ENCODE peak calls at places on chromosomes 3 and 15, in four cellular contexts. A is aorta, Q is A549, Z is M059J. T is an unnamed sample.

GRCh38 chr3:45775571-45776290 is 20.6 kb downstream of the SLC6A20 start:
- DNase-seq in A (no peak), Q (no peak), Z (no peak), T (no peak)

GRCh38 chr3:73052857-73053256 is 8.6 kb upstream of the EBLN2 start:
- DNase-seq in A (no peak), Q (no peak), Z (no peak), T (no peak)

GRCh38 chr3:4830586-4830914 is 148.7 kb upstream of the BHLHE40 start:
- DNase-seq in A (no peak), Q (no peak), Z (no peak), T (no peak)

GRCh38 chr3:126557415-126557745 is 1.4 kb downstream of the C3orf22 start:
- DNase-seq in A (peak), Q (no peak), Z (no peak), T (peak)

GRCh38 chr3:103862415-103862814 is 1427.6 kb downstream of the ZPLD1 start:
- DNase-seq in A (no peak), Q (no peak), Z (no peak), T (no peak)

GRCh38 chr3:69855436-69856162 is 116.3 kb downstream of the MITF start:
- DNase-seq in A (no peak), Q (no peak), Z (peak), T (no peak)

GRCh38 chr15:71559098-71559497 is 251.3 kb upstream of the NR2E3 start:
- DNase-seq in A (no peak), Q (no peak), Z (peak), T (no peak)

GRCh38 chr15:37028609-37029287 is 71.6 kb downstream of the MEIS2 start:
- DNase-seq in A (no peak), Q (no peak), Z (no peak), T (no peak)

GRCh38 chr3:33141006-33141405 is 27.2 kb downstream of the CRTAP start:
- DNase-seq in A (no peak), Q (no peak), Z (no peak), T (no peak)

GRCh38 chr15:84715442-84716035 is 400 bp downstream of the SEC11A start:
- DNase-seq in A (no peak), Q (peak), Z (peak), T (peak)

GRCh38 chr3:114154321-114154821 is 24.5 kb downstream of the DRD3 start:
- DNase-seq in A (no peak), Q (no peak), Z (no peak), T (no peak)

GRCh38 chr3:108410531-108410984 is 99.8 kb downstream of the MYH15 start:
- DNase-seq in A (no peak), Q (no peak), Z (no peak), T (peak)

GRCh38 chr3:126607214-126607908 is 47.6 kb downstream of the TXNRD3 start:
- DNase-seq in A (no peak), Q (no peak), Z (peak), T (no peak)

GRCh38 chr15:60966316-60966715 is 262.8 kb downstream of the RORA start:
- DNase-seq in A (no peak), Q (no peak), Z (peak), T (no peak)

GRCh38 chr15:101322849-101323477 is 27.9 kb upstream of the SNRPA1 start:
- DNase-seq in A (no peak), Q (no peak), Z (no peak), T (no peak)

GRCh38 chr15:44193651-44194396 is 1.2 kb downstream of the FRMD5 start:
- DNase-seq in A (no peak), Q (peak), Z (peak), T (no peak)

GRCh38 chr3:194395201-194395600 is 3.9 kb downstream of the GP5 start:
- DNase-seq in A (no peak), Q (no peak), Z (peak), T (no peak)

GRCh38 chr15:60718661-60719069 is 239.7 kb upstream of the ICE2 start:
- DNase-seq in A (no peak), Q (no peak), Z (no peak), T (no peak)

GRCh38 chr3:187188931-187189330 is 8.4 kb upstream of the RTP1 start:
- DNase-seq in A (no peak), Q (no peak), Z (peak), T (no peak)

GRCh38 chr3:14372587-14372986 is 29.8 kb upstream of the SLC6A6 start:
- DNase-seq in A (no peak), Q (no peak), Z (no peak), T (no peak)

GRCh38 chr3:49666592-49666991 is 7.6 kb upstream of the APEH start:
- DNase-seq in A (no peak), Q (no peak), Z (no peak), T (no peak)

GRCh38 chr3:33831053-33831452 is 32.6 kb downstream of the PDCD6IP start:
- DNase-seq in A (no peak), Q (no peak), Z (peak), T (no peak)

GRCh38 chr15:50798684-50799083 is 33.2 kb upstream of the SPPL2A start:
- DNase-seq in A (no peak), Q (no peak), Z (peak), T (peak)

GRCh38 chr3:14431928-14432834 is 29.8 kb downstream of the SLC6A6 start:
- DNase-seq in A (peak), Q (peak), Z (peak), T (peak)

GRCh38 chr3:134867277-134867676 is 72.2 kb downstream of the EPHB1 start:
- DNase-seq in A (no peak), Q (no peak), Z (no peak), T (no peak)

GRCh38 chr15:76208084-76208785 is 103.0 kb downstream of the ETFA start:
- DNase-seq in A (no peak), Q (no peak), Z (no peak), T (no peak)

GRCh38 chr3:127492426-127492825 is 98.1 kb downstream of the TPRA1 start:
- DNase-seq in A (no peak), Q (no peak), Z (no peak), T (no peak)

T was measured in psoas muscle.